ENCODE peak calls at places on chromosomes 12 and 14, in nine cellular contexts. I is prostate gland; R is RWPE2; U is CD8-positive, alpha-beta T cell; T is left ventricle myocardium inferior; J is lung; B is CD4-positive, CD25-positive, alpha-beta regulatory T cell; O is right cardiac atrium; S is CD8-positive, alpha-beta memory T cell. A is an unnamed sample. For H3K27me3 and H3K4me1, the result is how much of the 10 kb centered on the place peaks cover.

GRCh38 chr12:70393787-70394519 is 27.9 kb downstream of the KCNMB4 start:
- DNase-seq in R (no peak), O (no peak), I (no peak), T (no peak), J (no peak), B (no peak), U (no peak), S (no peak), A (no peak)

GRCh38 chr14:22549981-22550670 is 38.9 kb downstream of the DAD1 start:
- DNase-seq in J (no peak), I (no peak), O (no peak), R (no peak), U (peak), B (peak), S (peak), T (no peak), A (no peak)

GRCh38 chr14:103697601-103698379 is 17.5 kb downstream of the XRCC3 start:
- DNase-seq in S (no peak), O (peak), I (no peak), T (peak), U (no peak), J (no peak), R (no peak), B (no peak), A (no peak)

GRCh38 chr14:72513994-72514659 is 379.8 kb downstream of the DPF3 start:
- DNase-seq in R (no peak), U (peak), O (no peak), T (no peak), B (no peak), I (no peak), S (no peak), J (no peak), A (no peak)

GRCh38 chr12:64674367-64674922 is 64.2 kb downstream of the RASSF3 start:
- DNase-seq in T (no peak), J (no peak), R (no peak), B (peak), I (no peak), O (no peak), U (peak), S (peak), A (no peak)

GRCh38 chr14:74647834-74648361 is 35.9 kb upstream of the LTBP2 start:
- DNase-seq in J (no peak), R (no peak), B (no peak), I (peak), T (no peak), O (no peak), S (no peak), U (no peak), A (no peak)

GRCh38 chr12:120388711-120389431 is 19.9 kb upstream of the MSI1 start:
- DNase-seq in R (no peak), U (no peak), I (no peak), B (no peak), O (no peak), J (no peak), T (no peak), S (no peak), A (no peak)

GRCh38 chr14:29637406-29637805 is 290.2 kb downstream of the PRKD1 start:
- DNase-seq in I (peak), S (no peak), B (no peak), O (peak), R (no peak), U (no peak), J (peak), T (peak), A (no peak)

GRCh38 chr12:58368001-58368400 is 426.6 kb downstream of the ATP23 start:
- DNase-seq in J (no peak), B (no peak), U (no peak), R (no peak), S (no peak), O (no peak), I (no peak), T (no peak), A (no peak)

GRCh38 chr14:30638926-30639325 is 16.8 kb downstream of the SCFD1 start:
- DNase-seq in U (no peak), S (no peak), I (no peak), T (no peak), B (no peak), O (no peak), J (no peak), R (no peak), A (no peak)

GRCh38 chr14:68361231-68361630 is 431.6 kb downstream of the ZFP36L1 start:
- DNase-seq in T (no peak), B (no peak), U (no peak), S (no peak), J (peak), I (no peak), R (no peak), O (no peak), A (peak)

GRCh38 chr14:21070083-21070609 is at the start of gene ARHGEF40:
- DNase-seq in R (no peak), B (peak), I (peak), J (no peak), T (peak), O (peak), S (no peak), U (no peak), A (peak)

GRCh38 chr12:84561362-84561761 is 351.2 kb downstream of the SLC6A15 start:
- DNase-seq in B (no peak), I (no peak), U (no peak), R (no peak), S (no peak), J (no peak), O (no peak), T (no peak), A (no peak)

GRCh38 chr12:21818627-21819026 is 44.1 kb upstream of the KCNJ8 start:
- DNase-seq in U (no peak), B (no peak), R (no peak), O (no peak), J (no peak), S (no peak), I (peak), T (no peak), A (no peak)

GRCh38 chr14:102645746-102646440 is 53.4 kb downstream of the RCOR1 start:
- DNase-seq in U (no peak), B (no peak), J (no peak), R (no peak), O (no peak), I (no peak), S (no peak), T (no peak), A (no peak)

GRCh38 chr12:55934343-55934742 is 3.4 kb downstream of the DGKA start:
- DNase-seq in B (no peak), R (no peak), J (no peak), T (no peak), U (no peak), S (no peak), I (no peak), O (no peak), A (no peak)

GRCh38 chr12:50285253-50285652 is 1.9 kb upstream of the LIMA1 start:
- DNase-seq in U (no peak), I (no peak), T (no peak), B (no peak), O (no peak), R (no peak), J (no peak), S (no peak), A (no peak)

GRCh38 chr12:84701041-84701440 is 211.6 kb downstream of the SLC6A15 start:
- DNase-seq in I (no peak), R (no peak), U (no peak), T (no peak), J (no peak), S (no peak), B (no peak), O (no peak), A (no peak)

GRCh38 chr12:121130866-121131373 is 1.8 kb upstream of the P2RX7 start:
- DNase-seq in I (no peak), U (no peak), S (no peak), R (no peak), J (no peak), T (no peak), O (no peak), B (no peak), A (no peak)

GRCh38 chr12:34299802-34300193 is 277.5 kb downstream of the ALG10 start:
- DNase-seq in R (peak), O (peak), J (no peak), U (no peak), S (peak), T (no peak), B (no peak), I (no peak), A (peak)

GRCh38 chr14:100803694-100804075 is 22.2 kb upstream of the MEG3 start:
- DNase-seq in O (no peak), R (no peak), U (no peak), T (no peak), I (no peak), J (no peak), S (no peak), B (no peak), A (no peak)

GRCh38 chr14:100804138-100804537 is 21.8 kb upstream of the MEG3 start:
- DNase-seq in J (no peak), O (no peak), T (no peak), R (no peak), B (no peak), S (no peak), U (no peak), I (no peak), A (no peak)

GRCh38 chr14:100802766-100803693 is 22.9 kb upstream of the MEG3 start:
- DNase-seq in O (no peak), U (no peak), B (no peak), I (no peak), J (no peak), T (no peak), S (no peak), R (no peak), A (no peak)

GRCh38 chr14:100806386-100806785 is 19.5 kb upstream of the MEG3 start:
- DNase-seq in U (no peak), S (no peak), R (no peak), J (no peak), I (no peak), B (no peak), T (no peak), O (no peak), A (no peak)

DNA sequence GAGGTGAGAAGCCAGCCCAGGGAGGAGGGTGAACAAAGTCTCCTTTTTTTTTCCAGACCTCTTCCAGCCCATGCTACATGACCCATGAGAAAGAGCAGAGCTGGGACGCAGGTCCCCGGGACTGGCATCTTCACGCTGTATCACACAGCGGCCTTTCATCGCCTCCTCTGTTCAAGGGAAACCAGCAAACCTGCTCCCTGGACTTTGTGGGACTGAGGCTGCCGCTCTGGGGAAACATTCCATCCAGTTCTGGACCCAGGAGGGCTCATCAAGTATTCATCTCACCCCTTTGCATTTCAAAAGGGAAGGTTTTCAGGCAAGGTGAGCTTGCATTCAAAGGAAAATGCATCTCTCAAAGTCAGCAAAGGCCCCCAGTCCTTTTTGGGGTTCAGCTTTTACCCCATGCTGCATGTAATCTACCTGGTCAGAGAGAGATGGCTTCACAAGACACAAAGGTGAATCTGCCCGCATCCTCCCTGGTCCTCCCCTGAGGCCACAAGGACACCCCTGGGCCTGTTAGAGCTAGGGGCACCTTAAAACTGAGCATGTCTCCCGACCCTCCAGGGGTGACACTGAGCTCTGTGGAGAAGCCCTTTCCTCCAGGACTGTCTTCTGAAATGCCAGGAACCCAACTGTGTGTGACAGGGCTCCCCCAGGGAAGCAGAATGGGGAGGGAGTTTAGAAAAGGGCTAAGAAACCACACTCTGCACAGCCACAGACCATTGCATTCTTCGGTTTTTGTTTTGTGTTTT is 21.2 kb upstream of the MEG3 start:
- DNase-seq in J (no peak), T (no peak), S (no peak), O (no peak), B (no peak), R (no peak), I (no peak), U (no peak), A (no peak)
- H3K27me3 ChIP-seq in J (under half), T (half or more), S (under half), O (under half), B (under half), R (under half), I (under half), U (under half), A (under half)

GRCh38 chr12:124677552-124678356 is 110.3 kb upstream of the NCOR2 start:
- DNase-seq in U (no peak), S (no peak), O (peak), J (no peak), B (no peak), T (no peak), R (no peak), I (no peak), A (no peak)
- H3K4me3 ChIP-seq in U (no peak), S (no peak), O (no peak), J (no peak), B (no peak), T (no peak), R (no peak), I (no peak), A (no peak)

GRCh38 chr14:81550001-81550642 is 16.5 kb upstream of the SEL1L start:
- DNase-seq in S (no peak), T (no peak), O (no peak), R (no peak), J (no peak), I (no peak), B (no peak), U (no peak), A (no peak)
- H3K4me1 ChIP-seq in S (under half), T (under half), O (under half), R (under half), J (under half), I (under half), B (under half), U (under half), A (under half)

GRCh38 chr12:123962530-123962929 is 10.1 kb downstream of the CCDC92 start:
- DNase-seq in U (no peak), S (no peak), J (no peak), T (no peak), I (no peak), R (no peak), O (no peak), B (no peak), A (no peak)
- H3K27me3 ChIP-seq in U (under half), S (under half), J (under half), T (under half), I (under half), R (under half), O (under half), B (under half), A (under half)

DNA sequence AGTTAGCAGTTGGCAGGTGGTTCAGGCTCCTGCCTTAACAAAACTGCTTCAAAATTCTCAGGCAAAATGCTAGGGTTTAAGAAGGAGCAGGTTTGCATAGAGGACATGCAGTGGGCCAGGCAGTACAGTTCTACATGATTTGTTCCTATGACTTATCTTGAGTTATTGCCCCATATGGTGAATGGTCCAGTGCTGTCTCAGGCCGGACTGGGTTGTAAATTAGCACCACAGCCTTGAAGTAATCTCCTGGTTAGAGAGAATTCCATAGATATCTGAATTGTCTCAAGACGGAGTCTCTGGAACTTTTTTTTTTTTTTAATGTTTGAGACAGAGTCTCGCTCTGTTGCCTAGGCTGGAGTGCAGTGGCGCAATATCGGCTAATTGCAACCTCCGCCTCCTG is 11.8 kb upstream of the PRPF39 start:
- DNase-seq in U (no peak), R (no peak), J (no peak), B (no peak), I (no peak), S (no peak), O (no peak), T (no peak), A (no peak)
- H3K4me3 ChIP-seq in U (no peak), R (no peak), J (no peak), B (no peak), I (no peak), S (no peak), O (no peak), T (no peak), A (no peak)

A was measured in pancreas.